ENCODE peak calls at places on chromosomes 2 and 18, in five cellular contexts. F is pancreas, S is cardiac muscle cell, M is PC-9, T is tibial artery. U is an unnamed sample. For H3K4me1, the result is how much of the 10 kb centered on the place peaks cover.

GRCh38 chr2:233428438-233428837 is 74.1 kb downstream of the DGKD start:
- DNase-seq in F (no peak), S (no peak), M (no peak), T (no peak), U (no peak)

GRCh38 chr2:45046786-45047185 is 37.5 kb upstream of the SIX2 start:
- DNase-seq in F (no peak), S (peak), M (no peak), T (no peak), U (no peak)

GRCh38 chr2:157176602-157177001 is 80.9 kb upstream of the GALNT5 start:
- DNase-seq in F (no peak), S (no peak), M (no peak), T (no peak), U (no peak)

GRCh38 chr2:112634153-112634873 is 11.4 kb upstream of the SLC20A1 start:
- DNase-seq in F (no peak), S (no peak), M (no peak), T (no peak), U (no peak)

GRCh38 chr2:45342-46130 is 769 bp downstream of the FAM110C start:
- DNase-seq in F (peak), S (no peak), M (peak), T (no peak), U (no peak)

GRCh38 chr2:100998235-100998573 is 3.9 kb upstream of the RPL31 start:
- DNase-seq in F (no peak), S (no peak), M (no peak), T (no peak), U (no peak)

GRCh38 chr2:29010946-29011649 is 30.0 kb downstream of the TOGARAM2 start:
- DNase-seq in F (no peak), S (peak), M (no peak), T (no peak), U (peak)

GRCh38 chr2:191650896-191651773 is 26.8 kb upstream of the NABP1 start:
- DNase-seq in F (no peak), S (no peak), M (no peak), T (no peak), U (no peak)

GRCh38 chr18:13387856-13388548 is 169.4 kb downstream of the LDLRAD4 start:
- DNase-seq in F (no peak), S (no peak), M (no peak), T (no peak), U (no peak)

DNA sequence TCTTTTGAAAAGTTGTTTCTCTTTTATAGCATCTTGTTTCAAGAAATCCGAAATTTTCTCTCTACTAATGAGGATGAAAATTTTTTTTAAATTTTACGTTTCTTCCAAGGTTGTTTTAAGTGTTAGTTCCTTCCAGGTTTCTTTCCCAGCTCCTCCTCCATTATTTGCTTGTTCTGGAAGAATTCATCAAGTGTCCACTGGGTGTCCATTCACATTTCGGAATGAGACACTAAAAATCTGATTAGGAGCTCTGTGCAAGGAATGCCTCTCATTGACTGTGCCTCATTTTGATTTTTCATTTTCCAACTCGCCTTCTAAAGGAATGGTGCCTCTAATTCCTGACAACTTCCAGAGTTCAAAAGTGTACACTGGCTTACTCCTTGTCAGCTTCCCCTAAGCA is 6.1 kb downstream of the SP100 start:
- DNase-seq in F (no peak), S (peak), M (no peak), T (no peak), U (no peak)
- TF ChIP-seq CTCF in F (no peak), S (peak), M (no peak), T (no peak), U (no peak)

GRCh38 chr18:75244336-75244735 is 33.7 kb downstream of the TSHZ1 start:
- DNase-seq in F (no peak), S (no peak), M (no peak), T (no peak), U (no peak)
- H3K4me1 ChIP-seq in F (under half), S (under half), M (under half), T (under half), U (under half)

DNA sequence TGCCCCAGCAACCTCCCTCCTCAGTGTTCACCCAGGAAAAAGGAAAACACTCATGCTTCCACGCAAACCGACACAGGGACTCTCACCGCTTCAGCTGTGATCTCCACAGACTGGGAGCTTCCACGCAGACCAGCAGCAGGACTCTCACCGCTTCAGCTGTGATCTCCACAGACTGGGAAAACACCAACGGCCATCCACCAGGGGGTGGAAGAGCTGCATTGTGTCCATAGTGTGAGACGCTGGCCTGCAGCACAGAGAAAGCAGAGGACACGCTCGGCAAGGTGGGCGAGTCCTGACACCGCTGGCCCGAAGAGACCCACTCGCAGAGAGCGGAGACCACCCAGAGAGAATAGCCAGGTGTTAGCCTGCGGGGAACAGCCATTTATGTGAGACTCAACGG is 42.5 kb upstream of the NFATC1 start:
- DNase-seq in F (no peak), S (peak), M (no peak), T (no peak), U (no peak)
- TF ChIP-seq CTCF in F (no peak), S (peak), M (no peak), T (no peak), U (no peak)

GRCh38 chr2:194327196-194327888 is 1329.7 kb upstream of the SLC39A10 start:
- DNase-seq in F (no peak), S (no peak), M (no peak), T (no peak), U (no peak)
- H3K4me1 ChIP-seq in F (under half), S (under half), M (under half), T (under half), U (under half)